ENCODE peak calls at places on chromosome 7, in eight cellular contexts. X is SW480; K is HFF-Myc; R is spleen; O is neural crest cell; P is stimulated activated CD4-positive, alpha-beta T cell treated with anti-CD3 and anti-CD28 coated beads, Interleukin-15, amount 100 ng/mL, for 24 hours; H is NCI-H187 treated with DMSO at 0.1 percent for 48 hours; B is HT1080. L is an unnamed sample.

GRCh38 chr7:74027124-74027682 is 770 bp upstream of the ELN start:
- DNase-seq in K (no peak), X (no peak), R (no peak), O (no peak), H (no peak), P (no peak), B (no peak), L (no peak)

GRCh38 chr7:9978111-9979064 is 995.3 kb upstream of the PHF14 start:
- DNase-seq in P (no peak), K (no peak), O (no peak), R (no peak), H (no peak), X (no peak), B (no peak), L (no peak)

GRCh38 chr7:50202052-50202555 is 102.4 kb upstream of the IKZF1 start:
- DNase-seq in H (no peak), B (no peak), O (no peak), P (no peak), R (no peak), X (peak; percentile 8), K (no peak), L (no peak)

GRCh38 chr7:118250860-118251494 is 26.5 kb downstream of the ANKRD7 start:
- DNase-seq in O (no peak), R (no peak), K (no peak), H (no peak), P (no peak), B (no peak), X (no peak), L (no peak)

GRCh38 chr7:24812313-24812945 is 55.2 kb upstream of the GSDME start:
- DNase-seq in H (no peak), R (peak; percentile 79), O (peak; percentile 64), X (no peak), P (peak; percentile 50), K (no peak), B (peak; percentile 48), L (no peak)

GRCh38 chr7:155951554-155952158 is 139.4 kb upstream of the SHH start:
- DNase-seq in H (no peak), B (peak; percentile 98), K (no peak), P (no peak), O (no peak), X (peak; percentile 96), R (no peak), L (peak; percentile 95)

GRCh38 chr7:38374507-38374906 is 101.1 kb upstream of the TARP start:
- DNase-seq in R (no peak), O (peak; percentile 58), K (no peak), P (peak; percentile 69), B (peak; percentile 20), H (no peak), X (peak; percentile 32), L (no peak)

GRCh38 chr7:151080091-151080521 is 503 bp downstream of the FASTK start:
- DNase-seq in X (peak; percentile 49), K (no peak), H (no peak), R (no peak), B (no peak), P (no peak), O (no peak), L (peak; percentile 59)

GRCh38 chr7:70694357-70694908 is 437.5 kb upstream of the GALNT17 start:
- DNase-seq in O (peak; percentile 49), B (peak; percentile 10), K (no peak), H (no peak), R (no peak), P (peak; percentile 26), X (peak; percentile 60), L (no peak)